ENCODE peak calls at places on chromosomes 1 and 21, in seven cellular contexts. K is CD4-positive, CD25-positive, alpha-beta regulatory T cell; O is left ventricle myocardium inferior; G is CD8-positive, alpha-beta memory T cell; Y is breast epithelium; I is body of pancreas; F is heart right ventricle. C is an unnamed sample.

GRCh38 chr1:44903261-44903660 is 60.2 kb upstream of the PTCH2 start:
- DNase-seq in K (no peak), O (no peak), G (no peak), Y (no peak), I (no peak), F (peak), C (no peak)

GRCh38 chr1:165852896-165853295 is 25.5 kb downstream of the UCK2 start:
- DNase-seq in K (no peak), O (no peak), G (no peak), Y (no peak), I (no peak), F (no peak), C (no peak)

GRCh38 chr1:227314014-227314848 is 4.1 kb downstream of the CDC42BPA start:
- DNase-seq in K (no peak), O (no peak), G (no peak), Y (no peak), I (no peak), F (no peak), C (no peak)

GRCh38 chr1:116759636-116760035 is 5.4 kb downstream of the CD2 start:
- DNase-seq in K (no peak), O (no peak), G (no peak), Y (no peak), I (no peak), F (no peak), C (no peak)

GRCh38 chr1:200628223-200628868 is 7.8 kb upstream of the KIF14 start:
- DNase-seq in K (no peak), O (no peak), G (peak), Y (no peak), I (no peak), F (no peak), C (peak)

GRCh38 chr1:39023140-39023539 is 3.0 kb upstream of the NDUFS5 start:
- DNase-seq in K (no peak), O (no peak), G (no peak), Y (no peak), I (no peak), F (no peak), C (no peak)

GRCh38 chr1:225004396-225004795 is 74.9 kb downstream of the DNAH14 start:
- DNase-seq in K (no peak), O (no peak), G (no peak), Y (no peak), I (no peak), F (no peak), C (no peak)

GRCh38 chr1:212930986-212931678 is 19.2 kb upstream of the VASH2 start:
- DNase-seq in K (no peak), O (no peak), G (no peak), Y (no peak), I (no peak), F (no peak), C (no peak)

GRCh38 chr21:25408666-25409065 is 198.6 kb downstream of the MRPL39 start:
- DNase-seq in K (no peak), O (no peak), G (no peak), Y (no peak), I (no peak), F (no peak), C (no peak)

GRCh38 chr21:44764319-44765230 is 37.0 kb downstream of the UBE2G2 start:
- DNase-seq in K (no peak), O (no peak), G (no peak), Y (no peak), I (no peak), F (no peak), C (no peak)

GRCh38 chr1:69569281-69569970 is 1.7 kb downstream of the LRRC7 start:
- DNase-seq in K (no peak), O (no peak), G (no peak), Y (no peak), I (no peak), F (no peak), C (no peak)

GRCh38 chr1:158396646-158397045 is 2.6 kb downstream of the OR10T2 start:
- DNase-seq in K (no peak), O (no peak), G (no peak), Y (no peak), I (no peak), F (no peak), C (no peak)

GRCh38 chr1:30718636-30719405 is 4.6 kb downstream of the MATN1 start:
- DNase-seq in K (peak), O (peak), G (peak), Y (peak), I (peak), F (peak), C (peak)

GRCh38 chr1:107464827-107465226 is 324.0 kb downstream of the NTNG1 start:
- DNase-seq in K (no peak), O (no peak), G (no peak), Y (no peak), I (no peak), F (no peak), C (no peak)

GRCh38 chr1:3222042-3222692 is 153.2 kb downstream of the PRDM16 start:
- DNase-seq in K (no peak), O (no peak), G (no peak), Y (no peak), I (peak), F (no peak), C (no peak)

GRCh38 chr1:65539272-65540131 is 119.0 kb downstream of the LEPR start:
- DNase-seq in K (no peak), O (no peak), G (no peak), Y (no peak), I (no peak), F (no peak), C (no peak)

GRCh38 chr1:51948491-51948915 is 42.0 kb downstream of the RAB3B start:
- DNase-seq in K (no peak), O (no peak), G (no peak), Y (no peak), I (no peak), F (no peak), C (no peak)

GRCh38 chr1:184031127-184032107 is 6.1 kb downstream of the COLGALT2 start:
- DNase-seq in K (no peak), O (no peak), G (no peak), Y (no peak), I (no peak), F (no peak), C (no peak)

GRCh38 chr1:204396015-204396583 is 15.5 kb downstream of the PPP1R15B start:
- DNase-seq in K (no peak), O (no peak), G (no peak), Y (no peak), I (no peak), F (no peak), C (no peak)

GRCh38 chr1:25469177-25469576 is 38.5 kb downstream of the MACO1 start:
- DNase-seq in K (no peak), O (no peak), G (no peak), Y (no peak), I (no peak), F (no peak), C (no peak)

GRCh38 chr1:84869750-84870149 is 23.3 kb downstream of the LPAR3 start:
- DNase-seq in K (no peak), O (no peak), G (no peak), Y (no peak), I (no peak), F (no peak), C (no peak)

GRCh38 chr21:36381841-36382589 is 3.2 kb upstream of the CHAF1B start:
- DNase-seq in K (no peak), O (no peak), G (no peak), Y (no peak), I (no peak), F (no peak), C (no peak)

GRCh38 chr1:193580419-193580818 is 394.0 kb upstream of the B3GALT2 start:
- DNase-seq in K (no peak), O (no peak), G (no peak), Y (no peak), I (no peak), F (no peak), C (no peak)

GRCh38 chr1:33814166-33814565 is 49.7 kb upstream of the HMGB4 start:
- DNase-seq in K (no peak), O (no peak), G (no peak), Y (no peak), I (no peak), F (no peak), C (no peak)

GRCh38 chr1:233909195-233909594 is 4.7 kb downstream of the SLC35F3 start:
- DNase-seq in K (no peak), O (no peak), G (no peak), Y (no peak), I (no peak), F (no peak), C (no peak)

GRCh38 chr1:246219508-246220030 is 287.5 kb downstream of the SMYD3 start:
- DNase-seq in K (no peak), O (no peak), G (no peak), Y (no peak), I (peak), F (no peak), C (no peak)

GRCh38 chr1:150429805-150430204 is 57.4 kb upstream of the TARS2 start:
- DNase-seq in K (peak), O (no peak), G (no peak), Y (no peak), I (no peak), F (no peak), C (no peak)

GRCh38 chr21:39430954-39431353 is 14.6 kb downstream of the LCA5L start:
- DNase-seq in K (no peak), O (no peak), G (no peak), Y (no peak), I (no peak), F (no peak), C (no peak)

GRCh38 chr1:98702976-98703375 is 41.5 kb downstream of the SNX7 start:
- DNase-seq in K (no peak), O (no peak), G (no peak), Y (no peak), I (no peak), F (no peak), C (no peak)

GRCh38 chr21:37339527-37339889 is 27.1 kb upstream of the DYRK1A start:
- DNase-seq in K (no peak), O (no peak), G (no peak), Y (no peak), I (no peak), F (no peak), C (no peak)

GRCh38 chr1:151611288-151611790 is 511 bp upstream of the SNX27 start:
- DNase-seq in K (peak), O (no peak), G (no peak), Y (no peak), I (no peak), F (no peak), C (no peak)

GRCh38 chr1:114353233-114353632 is 157.8 kb downstream of the TRIM33 start:
- DNase-seq in K (no peak), O (peak), G (no peak), Y (no peak), I (peak), F (peak), C (no peak)

GRCh38 chr1:57887973-57888491 is 464.2 kb upstream of the DAB1 start:
- DNase-seq in K (no peak), O (no peak), G (no peak), Y (no peak), I (no peak), F (no peak), C (no peak)
- H3K27ac ChIP-seq in K (no peak), O (no peak), G (no peak), Y (no peak), I (no peak), F (no peak), C (no peak)

DNA sequence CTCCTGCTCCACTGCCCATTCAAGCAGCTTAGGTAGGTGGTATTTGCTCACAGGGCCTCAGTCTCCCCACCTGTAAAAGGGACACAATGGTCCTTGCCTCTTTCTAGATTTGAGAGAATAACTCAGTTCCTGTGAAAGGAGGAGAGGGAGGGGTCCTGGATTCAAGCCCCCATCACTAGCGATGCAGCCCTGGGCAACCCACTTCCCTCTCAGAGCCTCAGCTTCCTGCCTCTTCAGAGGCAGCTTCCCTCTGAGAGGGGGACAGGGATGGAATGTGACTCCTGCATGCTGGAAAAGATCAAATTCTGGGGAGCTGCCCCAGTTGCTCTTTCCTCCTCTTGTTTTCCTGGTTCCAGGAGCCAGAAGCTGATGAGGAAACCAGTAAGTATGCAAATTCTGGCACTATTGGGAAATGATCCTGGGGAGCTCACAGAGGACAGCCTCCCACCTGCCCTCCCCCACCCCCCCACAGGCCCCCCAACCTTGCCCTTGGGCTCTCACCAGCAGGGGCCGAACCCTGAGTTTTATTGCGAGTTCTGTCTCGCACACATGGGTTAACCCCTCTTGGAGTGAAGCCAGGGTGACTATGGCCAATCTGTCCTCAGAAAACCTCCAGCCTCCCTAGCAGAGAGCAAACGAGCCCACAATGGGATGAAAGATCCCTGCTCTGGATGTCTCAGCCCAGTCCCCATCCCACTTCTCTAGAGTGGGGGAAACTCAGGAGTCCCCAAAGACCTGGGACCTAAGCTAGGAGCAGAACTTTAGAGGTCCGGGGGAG is 11.7 kb downstream of the ZC3H12A start:
- DNase-seq in K (no peak), O (no peak), G (no peak), Y (no peak), I (no peak), F (no peak), C (no peak)
- H3K27ac ChIP-seq in K (peak), O (peak), G (no peak), Y (peak), I (peak), F (peak), C (peak)

DNA sequence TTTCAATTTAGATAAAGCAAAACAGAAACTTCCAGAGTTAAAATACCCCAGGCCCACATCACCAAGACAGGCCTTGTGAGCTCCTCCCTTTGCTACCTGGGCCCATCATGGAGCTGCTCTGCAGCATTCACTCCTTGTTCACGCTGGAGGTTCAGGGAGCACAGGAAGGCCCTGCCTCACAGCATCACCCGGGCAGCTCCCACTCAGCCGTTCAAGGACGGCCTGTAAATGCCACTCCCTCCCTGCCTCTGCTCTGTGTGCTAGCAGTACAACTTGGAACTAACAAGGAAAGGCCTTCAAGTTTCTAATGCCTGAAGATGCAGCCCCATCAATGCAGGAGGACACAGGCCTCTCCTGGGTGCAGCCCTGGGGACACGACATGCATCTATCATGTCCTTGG is 11.6 kb downstream of the ATP5PO start:
- DNase-seq in K (no peak), O (no peak), G (no peak), Y (no peak), I (no peak), F (no peak), C (no peak)
- H3K27ac ChIP-seq in K (no peak), O (no peak), G (no peak), Y (no peak), I (no peak), F (no peak), C (no peak)

GRCh38 chr1:96358057-96358456 is 363.5 kb upstream of the PTBP2 start:
- DNase-seq in K (no peak), O (no peak), G (no peak), Y (no peak), I (no peak), F (no peak), C (no peak)

GRCh38 chr1:96355961-96356360 is 365.6 kb upstream of the PTBP2 start:
- DNase-seq in K (no peak), O (no peak), G (no peak), Y (no peak), I (no peak), F (no peak), C (no peak)

GRCh38 chr1:96357132-96357531 is 364.5 kb upstream of the PTBP2 start:
- DNase-seq in K (no peak), O (no peak), G (no peak), Y (no peak), I (no peak), F (no peak), C (no peak)

GRCh38 chr1:96352733-96353132 is 368.9 kb upstream of the PTBP2 start:
- DNase-seq in K (no peak), O (no peak), G (no peak), Y (no peak), I (no peak), F (no peak), C (no peak)
- H3K27ac ChIP-seq in K (no peak), O (no peak), G (no peak), Y (no peak), I (no peak), F (no peak), C (no peak)

GRCh38 chr1:40939320-40940059 is 40.0 kb upstream of the CTPS1 start:
- DNase-seq in K (no peak), O (peak), G (no peak), Y (no peak), I (peak), F (peak), C (no peak)

GRCh38 chr1:40945491-40945973 is 34.0 kb upstream of the CTPS1 start:
- DNase-seq in K (no peak), O (no peak), G (no peak), Y (no peak), I (no peak), F (no peak), C (no peak)

GRCh38 chr1:40948741-40949528 is 30.6 kb upstream of the CTPS1 start:
- DNase-seq in K (peak), O (no peak), G (no peak), Y (peak), I (peak), F (peak), C (no peak)

GRCh38 chr1:40944841-40945430 is 34.6 kb upstream of the CTPS1 start:
- DNase-seq in K (no peak), O (no peak), G (no peak), Y (no peak), I (peak), F (no peak), C (no peak)

GRCh38 chr1:40944326-40944725 is 35.2 kb upstream of the CTPS1 start:
- DNase-seq in K (no peak), O (no peak), G (no peak), Y (no peak), I (peak), F (no peak), C (no peak)
- H3K27ac ChIP-seq in K (no peak), O (peak), G (no peak), Y (peak), I (peak), F (peak), C (no peak)

DNA sequence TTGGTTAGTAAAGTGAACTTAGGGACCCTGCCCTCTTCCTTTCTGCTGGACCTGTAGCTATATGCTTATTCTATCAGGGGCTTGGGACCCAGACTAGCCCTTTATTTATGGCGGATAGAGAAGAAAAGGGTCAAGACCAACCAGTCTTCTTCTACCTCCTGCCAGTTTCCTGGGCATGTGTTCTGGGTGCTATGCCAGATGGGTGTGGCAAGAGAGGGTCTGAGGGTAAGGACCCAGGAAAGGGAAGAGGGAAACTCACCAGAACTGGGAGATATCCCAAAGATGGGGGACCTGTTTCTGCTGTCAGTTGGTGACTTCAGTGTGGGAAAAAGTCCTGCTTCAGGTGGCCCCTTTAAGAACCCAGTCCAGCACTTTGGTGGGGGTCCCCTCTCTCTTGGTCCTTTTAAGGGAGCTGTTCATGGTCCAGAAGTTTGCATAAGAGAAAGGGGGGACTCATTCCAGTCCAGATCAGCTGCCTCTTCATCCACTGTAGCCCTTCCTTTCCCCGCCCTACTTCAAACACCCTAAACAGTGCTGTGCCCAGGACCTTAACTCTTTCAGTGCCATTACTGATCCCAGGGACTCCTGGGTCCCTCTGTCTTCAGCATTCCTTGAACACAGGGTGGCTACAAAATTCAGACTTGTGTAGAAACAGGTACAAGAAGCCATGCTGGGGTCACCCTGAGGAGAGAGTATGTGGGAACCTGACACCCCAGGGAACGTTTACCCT is 18.4 kb downstream of the SSR2 start:
- DNase-seq in K (no peak), O (no peak), G (no peak), Y (no peak), I (no peak), F (no peak), C (no peak)
- H3K27ac ChIP-seq in K (no peak), O (no peak), G (no peak), Y (peak), I (no peak), F (no peak), C (no peak)

GRCh38 chr1:159752135-159752580 is 28.6 kb upstream of the DUSP23 start:
- DNase-seq in K (no peak), O (peak), G (no peak), Y (peak), I (peak), F (peak), C (no peak)

GRCh38 chr1:159753386-159753785 is 27.4 kb upstream of the DUSP23 start:
- DNase-seq in K (no peak), O (no peak), G (no peak), Y (no peak), I (peak), F (no peak), C (no peak)

GRCh38 chr1:159755608-159756007 is 25.2 kb upstream of the DUSP23 start:
- DNase-seq in K (no peak), O (no peak), G (no peak), Y (no peak), I (no peak), F (no peak), C (no peak)

GRCh38 chr1:159751022-159751421 is 29.7 kb upstream of the DUSP23 start:
- DNase-seq in K (no peak), O (no peak), G (no peak), Y (no peak), I (no peak), F (no peak), C (no peak)

DNA sequence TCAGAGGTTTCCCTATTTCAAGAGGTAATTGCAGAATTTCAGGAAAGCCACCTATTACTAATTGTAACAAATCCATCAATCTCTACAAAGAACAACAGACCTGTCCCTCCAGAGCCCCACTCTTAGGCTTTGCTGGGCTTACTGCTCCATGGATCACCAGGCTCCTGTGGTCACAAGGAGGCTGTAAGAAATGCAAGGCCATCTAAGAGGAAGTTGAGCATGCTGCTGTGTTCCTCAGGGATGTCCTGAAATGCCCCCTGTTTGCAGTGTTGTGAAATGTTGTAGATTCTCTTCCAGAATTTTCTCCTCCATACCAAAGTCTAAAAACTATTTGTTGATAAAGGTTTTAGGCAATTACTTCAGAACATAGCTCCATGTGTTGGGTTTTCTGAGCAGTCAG is 24.4 kb upstream of the DUSP23 start:
- DNase-seq in K (no peak), O (no peak), G (no peak), Y (no peak), I (peak), F (no peak), C (no peak)
- H3K27ac ChIP-seq in K (no peak), O (no peak), G (no peak), Y (no peak), I (peak), F (no peak), C (no peak)

GRCh38 chr1:11952455-11953109 is 18.1 kb downstream of the PLOD1 start:
- DNase-seq in K (no peak), O (no peak), G (no peak), Y (no peak), I (no peak), F (no peak), C (no peak)
- H3K27ac ChIP-seq in K (no peak), O (peak), G (no peak), Y (no peak), I (no peak), F (peak), C (no peak)